ENCODE peak calls at places on chromosomes 4 and X, in eight cellular contexts. P, J, B, H, E, C, X and I are unnamed samples.

GRCh38 chrX:15334561-15334960 is 762 bp downstream of the PIGA start:
- DNase-seq in P (no peak), J (no peak), B (peak), H (no peak), E (no peak), C (no peak), X (no peak), I (no peak)

GRCh38 chrX:96440941-96441340 is 243.7 kb upstream of the DIAPH2 start:
- DNase-seq in P (no peak), J (no peak), B (no peak), H (no peak), E (no peak), C (no peak), X (no peak), I (no peak)

GRCh38 chr4:17722361-17722710 is 59.1 kb downstream of the FAM184B start:
- DNase-seq in P (no peak), J (no peak), B (no peak), H (no peak), E (no peak), C (no peak), X (no peak), I (no peak)

GRCh38 chrX:9285342-9285771 is 179.5 kb upstream of the TBL1X start:
- DNase-seq in P (no peak), J (peak), B (no peak), H (no peak), E (peak), C (no peak), X (no peak), I (no peak)

GRCh38 chr4:3911252-3911856 is 145.2 kb downstream of the ADRA2C start:
- DNase-seq in P (no peak), J (no peak), B (no peak), H (no peak), E (no peak), C (no peak), X (no peak), I (no peak)

GRCh38 chrX:131895002-131895401 is 128.1 kb upstream of the STK26 start:
- DNase-seq in P (no peak), J (no peak), B (peak), H (no peak), E (no peak), C (no peak), X (no peak), I (no peak)

GRCh38 chr4:138864961-138865720 is 150.4 kb upstream of the NOCT start:
- DNase-seq in P (no peak), J (no peak), B (no peak), H (no peak), E (no peak), C (no peak), X (no peak), I (no peak)

GRCh38 chr4:153655928-153656327 is 28.2 kb upstream of the TLR2 start:
- DNase-seq in P (no peak), J (no peak), B (no peak), H (no peak), E (no peak), C (no peak), X (peak), I (peak)

GRCh38 chrX:22340022-22340616 is 67.4 kb downstream of the CBLL2 start:
- DNase-seq in P (no peak), J (no peak), B (no peak), H (no peak), E (no peak), C (no peak), X (no peak), I (no peak)

GRCh38 chrX:136138939-136139338 is 8.4 kb upstream of the FHL1 start:
- DNase-seq in P (no peak), J (no peak), B (no peak), H (no peak), E (no peak), C (no peak), X (no peak), I (no peak)